ENCODE peak calls at places on chromosomes 16 and 17, in six cellular contexts. L is CD4-positive, CD25-positive, alpha-beta regulatory T cell; W is activated naive CD4-positive, alpha-beta T cell; B is stromal cell of bone marrow; I is choroid plexus epithelial cell; F is fibroblast of the conjunctiva. D is an unnamed sample.

GRCh38 chr16:87463722-87464690 is 28.8 kb downstream of the ZCCHC14 start:
- DNase-seq in L (no peak), W (no peak), B (no peak), I (peak; percentile 91), F (no peak), D (no peak)

GRCh38 chr16:81276323-81276722 is 37.8 kb downstream of the BCO1 start:
- DNase-seq in L (no peak), W (no peak), B (no peak), I (no peak), F (no peak), D (no peak)

GRCh38 chr17:44402564-44403172 is 13.2 kb upstream of the ITGA2B start:
- DNase-seq in L (no peak), W (no peak), B (no peak), I (no peak), F (no peak), D (no peak)

GRCh38 chr17:35023538-35023937 is 40.0 kb downstream of the RFFL start:
- DNase-seq in L (no peak), W (no peak), B (no peak), I (peak; percentile 25), F (no peak), D (no peak)

GRCh38 chr16:20734056-20734455 is 7.6 kb downstream of the THUMPD1 start:
- DNase-seq in L (no peak), W (no peak), B (no peak), I (no peak), F (no peak), D (no peak)

GRCh38 chr17:75738218-75738802 is 17.1 kb downstream of the ITGB4 start:
- DNase-seq in L (no peak), W (no peak), B (peak; percentile 8), I (peak; percentile 17), F (no peak), D (peak; percentile 91)

GRCh38 chr17:37111329-37111728 is 162.6 kb downstream of the AATF start:
- DNase-seq in L (no peak), W (no peak), B (no peak), I (no peak), F (no peak), D (no peak)

GRCh38 chr17:9239821-9240658 is 218.7 kb downstream of the NTN1 start:
- DNase-seq in L (peak; percentile 55), W (no peak), B (no peak), I (peak; percentile 52), F (peak; percentile 31), D (peak; percentile 90)

GRCh38 chr17:64020068-64020766 is at the start of gene ICAM2:
- DNase-seq in L (peak; percentile 91), W (peak; percentile 71), B (no peak), I (no peak), F (no peak), D (peak; percentile 95)

GRCh38 chr16:1119766-1120611 is 23.9 kb upstream of the C1QTNF8 start:
- DNase-seq in L (no peak), W (no peak), B (no peak), I (no peak), F (no peak), D (no peak)

GRCh38 chr16:84509032-84509950 is 4.8 kb upstream of the MEAK7 start:
- DNase-seq in L (no peak), W (no peak), B (no peak), I (no peak), F (no peak), D (no peak)

GRCh38 chr16:81403208-81403600 is 41.4 kb upstream of the CMIP start:
- DNase-seq in L (no peak), W (no peak), B (no peak), I (no peak), F (no peak), D (no peak)

GRCh38 chr16:84119368-84119767 is 2.6 kb upstream of the MBTPS1 start:
- DNase-seq in L (no peak), W (no peak), B (no peak), I (no peak), F (no peak), D (no peak)

GRCh38 chr17:54902611-54903010 is 2.0 kb downstream of the TOM1L1 start:
- DNase-seq in L (no peak), W (no peak), B (no peak), I (no peak), F (no peak), D (no peak)

GRCh38 chr16:66979011-66979717 is 9.2 kb upstream of the CES4A start:
- DNase-seq in L (no peak), W (no peak), B (peak; percentile 20), I (peak; percentile 26), F (no peak), D (peak; percentile 84)

GRCh38 chr17:80246266-80246681 is 14.4 kb upstream of the RNF213 start:
- DNase-seq in L (no peak), W (no peak), B (no peak), I (no peak), F (no peak), D (peak; percentile 63)

GRCh38 chr16:57775661-57776469 is 26.4 kb downstream of the KIFC3 start:
- DNase-seq in L (no peak), W (no peak), B (no peak), I (peak; percentile 52), F (no peak), D (no peak)

GRCh38 chr17:1627987-1628855 is at the start of gene SLC43A2:
- DNase-seq in L (peak; percentile 66), W (peak; percentile 50), B (peak; percentile 53), I (peak; percentile 84), F (peak; percentile 30), D (peak; percentile 97)

GRCh38 chr17:46727572-46728348 is 90.7 kb downstream of the WNT3 start:
- DNase-seq in L (no peak), W (no peak), B (peak; percentile 15), I (peak; percentile 79), F (no peak), D (no peak)

GRCh38 chr17:32356750-32357149 is 6.8 kb downstream of the ZNF207 start:
- DNase-seq in L (no peak), W (no peak), B (no peak), I (no peak), F (no peak), D (no peak)

GRCh38 chr16:81251871-81252270 is 13.4 kb downstream of the BCO1 start:
- DNase-seq in L (no peak), W (no peak), B (no peak), I (peak; percentile 42), F (no peak), D (no peak)

GRCh38 chr17:57455063-57455914 is 199.0 kb downstream of the MSI2 start:
- DNase-seq in L (no peak), W (no peak), B (no peak), I (peak; percentile 87), F (no peak), D (no peak)

GRCh38 chr17:69265873-69266272 is 37.2 kb upstream of the ABCA10 start:
- DNase-seq in L (no peak), W (no peak), B (no peak), I (no peak), F (no peak), D (no peak)

GRCh38 chr16:24728891-24729242 is 584 bp upstream of the TNRC6A start:
- DNase-seq in L (peak; percentile 3), W (no peak), B (no peak), I (no peak), F (no peak), D (no peak)

GRCh38 chr16:17373533-17373932 is 97.2 kb downstream of the XYLT1 start:
- DNase-seq in L (no peak), W (no peak), B (no peak), I (no peak), F (no peak), D (no peak)

GRCh38 chr16:74936902-74937560 is 47.9 kb downstream of the WDR59 start:
- DNase-seq in L (no peak), W (no peak), B (peak; percentile 95), I (peak; percentile 95), F (no peak), D (no peak)

D was measured in spleen.